ENCODE peak calls at places on chromosomes 3 and 15, in eight cellular contexts. One of them, this sample, is unnamed.

GRCh38 chr15:92954578-92954977 is 54.5 kb downstream of the CHD2 start:
- DNase-seq in SK-N-SH: no peak
- DNase-seq in H1: no peak
- DNase-seq in GM23338: peak
- DNase-seq in HepG2: peak
- DNase-seq in K562: peak
- DNase-seq in GM12878: no peak
- DNase-seq in endothelial cell of umbilical vein: no peak
- DNase-seq in this sample: no peak

GRCh38 chr3:171056528-171056927 is 30.0 kb upstream of the SLC2A2 start:
- DNase-seq in SK-N-SH: no peak
- DNase-seq in H1: no peak
- DNase-seq in GM23338: no peak
- DNase-seq in HepG2: peak
- DNase-seq in K562: no peak
- DNase-seq in GM12878: no peak
- DNase-seq in endothelial cell of umbilical vein: peak
- DNase-seq in this sample: no peak

GRCh38 chr3:156750191-156750873 is 75.8 kb upstream of the LEKR1 start:
- DNase-seq in SK-N-SH: no peak
- DNase-seq in H1: no peak
- DNase-seq in GM23338: no peak
- DNase-seq in HepG2: no peak
- DNase-seq in K562: no peak
- DNase-seq in GM12878: no peak
- DNase-seq in endothelial cell of umbilical vein: no peak
- DNase-seq in this sample: no peak

GRCh38 chr3:69569520-69569919 is 169.7 kb upstream of the MITF start:
- DNase-seq in SK-N-SH: no peak
- DNase-seq in H1: no peak
- DNase-seq in GM23338: no peak
- DNase-seq in HepG2: no peak
- DNase-seq in K562: no peak
- DNase-seq in GM12878: no peak
- DNase-seq in endothelial cell of umbilical vein: no peak
- DNase-seq in this sample: no peak

GRCh38 chr3:127667119-127667681 is 5.6 kb upstream of the ABTB1 start:
- DNase-seq in SK-N-SH: no peak
- DNase-seq in H1: no peak
- DNase-seq in GM23338: no peak
- DNase-seq in HepG2: no peak
- DNase-seq in K562: no peak
- DNase-seq in GM12878: no peak
- DNase-seq in endothelial cell of umbilical vein: no peak
- DNase-seq in this sample: no peak

GRCh38 chr3:16728762-16729745 is 123.8 kb upstream of the DAZL start:
- DNase-seq in SK-N-SH: no peak
- DNase-seq in H1: no peak
- DNase-seq in GM23338: no peak
- DNase-seq in HepG2: no peak
- DNase-seq in K562: no peak
- DNase-seq in GM12878: no peak
- DNase-seq in endothelial cell of umbilical vein: no peak
- DNase-seq in this sample: no peak

GRCh38 chr15:60589253-60589652 is 110.3 kb upstream of the ICE2 start:
- DNase-seq in SK-N-SH: no peak
- DNase-seq in H1: no peak
- DNase-seq in GM23338: no peak
- DNase-seq in HepG2: no peak
- DNase-seq in K562: no peak
- DNase-seq in GM12878: no peak
- DNase-seq in endothelial cell of umbilical vein: no peak
- DNase-seq in this sample: no peak

GRCh38 chr3:150495563-150496168 is 50.6 kb downstream of the SERP1 start:
- DNase-seq in SK-N-SH: peak
- DNase-seq in H1: no peak
- DNase-seq in GM23338: peak
- DNase-seq in HepG2: peak
- DNase-seq in K562: peak
- DNase-seq in GM12878: no peak
- DNase-seq in endothelial cell of umbilical vein: peak
- DNase-seq in this sample: peak

GRCh38 chr3:38669668-38670067 is 20.2 kb upstream of the SCN5A start:
- DNase-seq in SK-N-SH: no peak
- DNase-seq in H1: no peak
- DNase-seq in GM23338: peak
- DNase-seq in HepG2: no peak
- DNase-seq in K562: no peak
- DNase-seq in GM12878: no peak
- DNase-seq in endothelial cell of umbilical vein: no peak
- DNase-seq in this sample: no peak

GRCh38 chr15:51739056-51739455 is 1.6 kb upstream of the LYSMD2 start:
- DNase-seq in SK-N-SH: no peak
- DNase-seq in H1: no peak
- DNase-seq in GM23338: no peak
- DNase-seq in HepG2: no peak
- DNase-seq in K562: no peak
- DNase-seq in GM12878: no peak
- DNase-seq in endothelial cell of umbilical vein: no peak
- DNase-seq in this sample: no peak

GRCh38 chr3:185332026-185332735 is 30.8 kb upstream of the MAP3K13 start:
- DNase-seq in SK-N-SH: no peak
- DNase-seq in H1: no peak
- DNase-seq in GM23338: no peak
- DNase-seq in HepG2: peak
- DNase-seq in K562: no peak
- DNase-seq in GM12878: peak
- DNase-seq in endothelial cell of umbilical vein: peak
- DNase-seq in this sample: no peak

GRCh38 chr3:146157325-146158060 is 3.5 kb downstream of the PLOD2 start:
- DNase-seq in SK-N-SH: no peak
- DNase-seq in H1: no peak
- DNase-seq in GM23338: no peak
- DNase-seq in HepG2: no peak
- DNase-seq in K562: no peak
- DNase-seq in GM12878: no peak
- DNase-seq in endothelial cell of umbilical vein: peak
- DNase-seq in this sample: no peak

GRCh38 chr3:120144267-120144666 is 50.0 kb upstream of the GSK3B start:
- DNase-seq in SK-N-SH: no peak
- DNase-seq in H1: no peak
- DNase-seq in GM23338: peak
- DNase-seq in HepG2: peak
- DNase-seq in K562: no peak
- DNase-seq in GM12878: no peak
- DNase-seq in endothelial cell of umbilical vein: no peak
- DNase-seq in this sample: no peak

GRCh38 chr3:20574746-20575145 is 388.7 kb upstream of the SGO1 start:
- DNase-seq in SK-N-SH: no peak
- DNase-seq in H1: no peak
- DNase-seq in GM23338: no peak
- DNase-seq in HepG2: no peak
- DNase-seq in K562: no peak
- DNase-seq in GM12878: no peak
- DNase-seq in endothelial cell of umbilical vein: peak
- DNase-seq in this sample: no peak

GRCh38 chr15:96331141-96331941 is 841 bp downstream of the NR2F2 start:
- DNase-seq in SK-N-SH: peak
- DNase-seq in H1: no peak
- DNase-seq in GM23338: no peak
- DNase-seq in HepG2: no peak
- DNase-seq in K562: peak
- DNase-seq in GM12878: no peak
- DNase-seq in endothelial cell of umbilical vein: peak
- DNase-seq in this sample: no peak

GRCh38 chr15:23397779-23398178 is 43.2 kb downstream of the GOLGA8S start:
- DNase-seq in SK-N-SH: no peak
- DNase-seq in H1: no peak
- DNase-seq in GM23338: no peak
- DNase-seq in HepG2: no peak
- DNase-seq in K562: no peak
- DNase-seq in GM12878: no peak
- DNase-seq in endothelial cell of umbilical vein: no peak
- DNase-seq in this sample: no peak

GRCh38 chr3:139937674-139938279 is 2.8 kb downstream of the CLSTN2 start:
- DNase-seq in SK-N-SH: peak
- DNase-seq in H1: no peak
- DNase-seq in GM23338: peak
- DNase-seq in HepG2: no peak
- DNase-seq in K562: peak
- DNase-seq in GM12878: no peak
- DNase-seq in endothelial cell of umbilical vein: peak
- DNase-seq in this sample: peak

GRCh38 chr3:168040624-168041208 is 55.0 kb downstream of the GOLIM4 start:
- DNase-seq in SK-N-SH: peak
- DNase-seq in H1: no peak
- DNase-seq in GM23338: peak
- DNase-seq in HepG2: peak
- DNase-seq in K562: peak
- DNase-seq in GM12878: no peak
- DNase-seq in endothelial cell of umbilical vein: peak
- DNase-seq in this sample: peak

GRCh38 chr3:99468918-99469317 is 169.5 kb upstream of the COL8A1 start:
- DNase-seq in SK-N-SH: no peak
- DNase-seq in H1: no peak
- DNase-seq in GM23338: no peak
- DNase-seq in HepG2: no peak
- DNase-seq in K562: no peak
- DNase-seq in GM12878: no peak
- DNase-seq in endothelial cell of umbilical vein: no peak
- DNase-seq in this sample: no peak

GRCh38 chr15:75693501-75694240 is 19.0 kb downstream of the CSPG4 start:
- DNase-seq in SK-N-SH: no peak
- DNase-seq in H1: no peak
- DNase-seq in GM23338: no peak
- DNase-seq in HepG2: no peak
- DNase-seq in K562: no peak
- DNase-seq in GM12878: no peak
- DNase-seq in endothelial cell of umbilical vein: peak
- DNase-seq in this sample: no peak

GRCh38 chr15:92332125-92332899 is 61.4 kb upstream of the ST8SIA2 start:
- DNase-seq in SK-N-SH: no peak
- DNase-seq in H1: no peak
- DNase-seq in GM23338: no peak
- DNase-seq in HepG2: no peak
- DNase-seq in K562: no peak
- DNase-seq in GM12878: no peak
- DNase-seq in endothelial cell of umbilical vein: no peak
- DNase-seq in this sample: no peak

GRCh38 chr15:90020041-90020735 is 19.1 kb downstream of the ZNF710 start:
- DNase-seq in SK-N-SH: no peak
- DNase-seq in H1: no peak
- DNase-seq in GM23338: no peak
- DNase-seq in HepG2: no peak
- DNase-seq in K562: no peak
- DNase-seq in GM12878: no peak
- DNase-seq in endothelial cell of umbilical vein: peak
- DNase-seq in this sample: no peak
- H3K4me3 ChIP-seq in SK-N-SH: no peak
- H3K4me3 ChIP-seq in H1: no peak
- H3K4me3 ChIP-seq in GM23338: no peak
- H3K4me3 ChIP-seq in HepG2: no peak
- H3K4me3 ChIP-seq in K562: no peak
- H3K4me3 ChIP-seq in GM12878: peak
- H3K4me3 ChIP-seq in endothelial cell of umbilical vein: no peak
- H3K4me3 ChIP-seq in this sample: no peak

DNA sequence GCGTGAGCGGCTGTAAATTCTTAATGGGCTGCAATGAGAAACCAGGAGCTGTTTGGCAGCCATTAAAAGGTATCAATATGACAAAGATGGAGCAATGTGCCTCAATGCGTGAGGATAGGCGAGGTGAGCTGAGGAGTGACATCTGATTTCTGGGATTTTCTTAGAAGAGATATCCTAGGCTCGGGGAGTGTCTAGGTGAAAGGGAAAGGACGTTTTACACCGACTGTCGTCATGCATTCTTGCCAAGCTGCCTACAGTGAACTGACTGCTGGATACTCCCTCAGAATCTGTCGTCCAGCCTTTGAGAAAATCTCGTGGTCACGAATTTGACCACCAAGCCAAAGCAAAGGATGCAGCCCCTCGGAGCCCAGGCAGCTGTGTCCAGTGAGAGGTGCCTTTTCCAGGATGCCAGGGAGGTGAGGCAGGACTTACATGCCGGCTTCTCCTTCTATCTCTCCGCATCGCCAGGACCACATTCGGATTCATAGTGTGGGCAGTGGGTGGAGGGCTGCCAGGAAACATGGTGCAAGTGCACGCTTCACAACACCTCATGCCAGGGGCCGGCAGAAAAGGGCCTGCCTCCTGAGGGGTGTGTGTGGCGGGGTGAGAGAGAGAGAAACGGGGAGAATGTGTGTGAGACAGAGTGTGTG is 80.3 kb upstream of the ABHD17C start:
- DNase-seq in SK-N-SH: no peak
- DNase-seq in H1: no peak
- DNase-seq in GM23338: no peak
- DNase-seq in HepG2: no peak
- DNase-seq in K562: no peak
- DNase-seq in GM12878: no peak
- DNase-seq in endothelial cell of umbilical vein: no peak
- DNase-seq in this sample: no peak
- TF ChIP-seq POLR2AphosphoS5 in SK-N-SH: no peak
- TF ChIP-seq POLR2AphosphoS5 in H1: no peak
- TF ChIP-seq POLR2AphosphoS5 in GM23338: no peak
- TF ChIP-seq POLR2AphosphoS5 in HepG2: no peak
- TF ChIP-seq POLR2AphosphoS5 in K562: no peak
- TF ChIP-seq POLR2AphosphoS5 in GM12878: no peak
- TF ChIP-seq POLR2AphosphoS5 in endothelial cell of umbilical vein: no peak
- TF ChIP-seq POLR2AphosphoS5 in this sample: no peak

DNA sequence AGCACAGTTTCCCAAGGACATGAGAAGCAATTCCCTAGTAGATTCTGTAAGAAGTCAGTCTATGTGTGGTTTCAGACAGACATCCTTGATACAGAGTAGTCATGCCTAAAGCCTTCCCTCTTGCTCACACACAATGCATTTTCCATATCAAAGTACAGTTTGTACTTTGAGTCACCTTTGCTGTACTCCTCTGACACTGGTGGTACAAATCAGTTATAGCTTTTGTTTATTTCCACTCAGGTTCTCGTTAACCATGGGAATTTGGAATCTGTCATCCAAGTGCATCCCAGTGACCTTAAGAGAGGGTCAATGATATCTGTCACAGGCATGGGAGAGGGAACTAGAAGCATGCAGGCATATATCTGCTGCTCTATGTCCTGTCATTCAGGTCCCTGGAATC is 3.6 kb upstream of the GNB4 start:
- DNase-seq in SK-N-SH: no peak
- DNase-seq in H1: no peak
- DNase-seq in GM23338: no peak
- DNase-seq in HepG2: no peak
- DNase-seq in K562: no peak
- DNase-seq in GM12878: no peak
- DNase-seq in endothelial cell of umbilical vein: no peak
- DNase-seq in this sample: no peak
- H3K4me2 ChIP-seq in SK-N-SH: no peak
- H3K4me2 ChIP-seq in H1: no peak
- H3K4me2 ChIP-seq in GM23338: no peak
- H3K4me2 ChIP-seq in HepG2: no peak
- H3K4me2 ChIP-seq in K562: no peak
- H3K4me2 ChIP-seq in GM12878: no peak
- H3K4me2 ChIP-seq in endothelial cell of umbilical vein: no peak
- H3K4me2 ChIP-seq in this sample: no peak

GRCh38 chr3:123129532-123129931 is 62.7 kb downstream of the PDIA5 start:
- DNase-seq in SK-N-SH: no peak
- DNase-seq in H1: no peak
- DNase-seq in GM23338: no peak
- DNase-seq in HepG2: no peak
- DNase-seq in K562: no peak
- DNase-seq in GM12878: no peak
- DNase-seq in endothelial cell of umbilical vein: no peak
- DNase-seq in this sample: no peak
- H3K4me3 ChIP-seq in SK-N-SH: no peak
- H3K4me3 ChIP-seq in H1: no peak
- H3K4me3 ChIP-seq in GM23338: no peak
- H3K4me3 ChIP-seq in HepG2: no peak
- H3K4me3 ChIP-seq in K562: no peak
- H3K4me3 ChIP-seq in GM12878: no peak
- H3K4me3 ChIP-seq in endothelial cell of umbilical vein: no peak
- H3K4me3 ChIP-seq in this sample: no peak

This sample was measured in HCT116.